ENCODE peak calls at places on chromosomes 7 and 10, in four cellular contexts. P, B, V and R are unnamed samples.

GRCh38 chr10:58807631-58808024 is 295.0 kb downstream of the BICC1 start:
- DNase-seq in P (peak), B (no peak), V (no peak), R (no peak)

GRCh38 chr7:139804571-139804970 is 24.5 kb upstream of the TBXAS1 start:
- DNase-seq in P (no peak), B (no peak), V (no peak), R (no peak)

GRCh38 chr7:77338260-77338659 is 77.9 kb downstream of the GSAP start:
- DNase-seq in P (no peak), B (no peak), V (no peak), R (no peak)

GRCh38 chr7:34041716-34042115 is 136.4 kb downstream of the BMPER start:
- DNase-seq in P (no peak), B (no peak), V (no peak), R (no peak)

GRCh38 chr7:55074008-55074499 is 55.2 kb downstream of the EGFR start:
- DNase-seq in P (peak), B (peak), V (peak), R (peak)

GRCh38 chr7:37920619-37921339 is at the start of gene EPDR1:
- DNase-seq in P (peak), B (no peak), V (no peak), R (no peak)

GRCh38 chr10:110209399-110209925 is 2.1 kb downstream of the MXI1 start:
- DNase-seq in P (peak), B (no peak), V (no peak), R (peak)

GRCh38 chr7:156897673-156898072 is 4.7 kb upstream of the LMBR1 start:
- DNase-seq in P (peak), B (no peak), V (no peak), R (no peak)

DNA sequence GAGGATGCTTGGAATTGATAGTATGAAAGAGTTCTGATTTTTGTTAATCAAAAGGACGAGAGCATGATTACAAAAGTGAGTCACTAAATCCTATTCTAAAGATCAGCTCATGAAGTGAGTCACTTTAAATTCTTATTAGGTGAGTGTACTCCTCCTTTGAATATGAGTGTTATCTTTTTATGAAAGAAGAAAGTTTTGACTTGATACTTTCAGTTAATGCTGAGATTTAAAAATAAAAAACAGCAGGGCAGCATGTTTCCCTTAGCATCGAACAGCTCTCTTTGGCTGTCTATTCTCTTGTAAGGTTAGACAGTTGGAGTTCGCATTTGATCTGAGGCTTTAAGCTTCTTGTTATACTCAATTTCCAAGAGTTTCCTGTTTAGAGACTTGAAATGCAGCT is 222.0 kb downstream of the TWIST1 start:
- DNase-seq in P (peak), B (no peak), V (no peak), R (no peak)
- H3K4me2 ChIP-seq in P (peak), B (no peak), V (no peak), R (no peak)

GRCh38 chr10:128087884-128088695 is 38.1 kb downstream of the MKI67 start:
- DNase-seq in P (peak), B (no peak), V (no peak), R (peak)
- TF ChIP-seq KDM1A in P (no peak), B (no peak), V (no peak), R (no peak)

GRCh38 chr7:83548250-83548649 is 100.7 kb downstream of the SEMA3E start:
- DNase-seq in P (no peak), B (no peak), V (no peak), R (no peak)
- H3K4me2 ChIP-seq in P (peak), B (no peak), V (no peak), R (no peak)

GRCh38 chr7:372939-373791 is 83.2 kb downstream of the FOXL3 start:
- DNase-seq in P (no peak), B (no peak), V (no peak), R (no peak)
- TF ChIP-seq KDM1A in P (no peak), B (no peak), V (no peak), R (no peak)